ENCODE peak calls at places on chromosomes 13 and 19, in ten cellular contexts. One of them, this sample, is unnamed.

GRCh38 chr13:96575423-96576320 is 418.6 kb downstream of the OXGR1 start:
- DNase-seq in amygdala: no peak
- DNase-seq in GM12891: no peak
- DNase-seq in stimulated activated CD8-positive, alpha-beta memory T cell treated with anti-CD3 and anti-CD28 coated beads, Interleukin-7, amount 100 ng/mL, for 4 hours: no peak
- DNase-seq in Right ventricle myocardium inferior: no peak
- DNase-seq in NCI-H1694 treated with DMSO at 0.1 percent for 48 hours: no peak
- DNase-seq in activated naive CD8-positive, alpha-beta T cell treated with anti-CD3 and anti-CD28 coated beads, Interleukin-2, amount 50 U/mL, for 24 hours: no peak
- DNase-seq in EL: no peak
- DNase-seq in endothelial cell: no peak
- DNase-seq in EH: no peak
- DNase-seq in this sample: no peak

GRCh38 chr13:90068658-90069057 is 1278.8 kb upstream of the MIR17HG start:
- DNase-seq in stimulated activated CD8-positive, alpha-beta memory T cell treated with anti-CD3 and anti-CD28 coated beads, Interleukin-7, amount 100 ng/mL, for 4 hours: no peak
- DNase-seq in EH: no peak
- DNase-seq in EL: no peak
- DNase-seq in GM12891: no peak
- DNase-seq in Right ventricle myocardium inferior: no peak
- DNase-seq in NCI-H1694 treated with DMSO at 0.1 percent for 48 hours: no peak
- DNase-seq in activated naive CD8-positive, alpha-beta T cell treated with anti-CD3 and anti-CD28 coated beads, Interleukin-2, amount 50 U/mL, for 24 hours: no peak
- DNase-seq in endothelial cell: no peak
- DNase-seq in amygdala: no peak
- DNase-seq in this sample: no peak

GRCh38 chr13:37667631-37668161 is 69.1 kb upstream of the POSTN start:
- DNase-seq in EL: peak
- DNase-seq in amygdala: no peak
- DNase-seq in GM12891: no peak
- DNase-seq in NCI-H1694 treated with DMSO at 0.1 percent for 48 hours: no peak
- DNase-seq in EH: peak
- DNase-seq in activated naive CD8-positive, alpha-beta T cell treated with anti-CD3 and anti-CD28 coated beads, Interleukin-2, amount 50 U/mL, for 24 hours: no peak
- DNase-seq in endothelial cell: no peak
- DNase-seq in Right ventricle myocardium inferior: no peak
- DNase-seq in stimulated activated CD8-positive, alpha-beta memory T cell treated with anti-CD3 and anti-CD28 coated beads, Interleukin-7, amount 100 ng/mL, for 4 hours: no peak
- DNase-seq in this sample: no peak

GRCh38 chr13:29543230-29544215 is 52.0 kb downstream of the SLC7A1 start:
- DNase-seq in EL: peak
- DNase-seq in endothelial cell: no peak
- DNase-seq in GM12891: peak
- DNase-seq in NCI-H1694 treated with DMSO at 0.1 percent for 48 hours: no peak
- DNase-seq in EH: peak
- DNase-seq in Right ventricle myocardium inferior: no peak
- DNase-seq in activated naive CD8-positive, alpha-beta T cell treated with anti-CD3 and anti-CD28 coated beads, Interleukin-2, amount 50 U/mL, for 24 hours: peak
- DNase-seq in amygdala: no peak
- DNase-seq in stimulated activated CD8-positive, alpha-beta memory T cell treated with anti-CD3 and anti-CD28 coated beads, Interleukin-7, amount 100 ng/mL, for 4 hours: no peak
- DNase-seq in this sample: no peak

GRCh38 chr13:110449225-110450015 is 112.1 kb downstream of the RAB20 start:
- DNase-seq in activated naive CD8-positive, alpha-beta T cell treated with anti-CD3 and anti-CD28 coated beads, Interleukin-2, amount 50 U/mL, for 24 hours: no peak
- DNase-seq in EH: no peak
- DNase-seq in stimulated activated CD8-positive, alpha-beta memory T cell treated with anti-CD3 and anti-CD28 coated beads, Interleukin-7, amount 100 ng/mL, for 4 hours: no peak
- DNase-seq in amygdala: no peak
- DNase-seq in Right ventricle myocardium inferior: no peak
- DNase-seq in NCI-H1694 treated with DMSO at 0.1 percent for 48 hours: no peak
- DNase-seq in EL: no peak
- DNase-seq in GM12891: no peak
- DNase-seq in endothelial cell: no peak
- DNase-seq in this sample: no peak

GRCh38 chr19:6095760-6096159 is 14.5 kb downstream of the RFX2 start:
- DNase-seq in NCI-H1694 treated with DMSO at 0.1 percent for 48 hours: peak
- DNase-seq in EL: no peak
- DNase-seq in GM12891: no peak
- DNase-seq in Right ventricle myocardium inferior: no peak
- DNase-seq in activated naive CD8-positive, alpha-beta T cell treated with anti-CD3 and anti-CD28 coated beads, Interleukin-2, amount 50 U/mL, for 24 hours: no peak
- DNase-seq in endothelial cell: no peak
- DNase-seq in EH: no peak
- DNase-seq in amygdala: no peak
- DNase-seq in stimulated activated CD8-positive, alpha-beta memory T cell treated with anti-CD3 and anti-CD28 coated beads, Interleukin-7, amount 100 ng/mL, for 4 hours: no peak
- DNase-seq in this sample: peak

GRCh38 chr19:16062789-16063188 is 13.5 kb upstream of the TPM4 start:
- DNase-seq in EL: peak
- DNase-seq in NCI-H1694 treated with DMSO at 0.1 percent for 48 hours: no peak
- DNase-seq in stimulated activated CD8-positive, alpha-beta memory T cell treated with anti-CD3 and anti-CD28 coated beads, Interleukin-7, amount 100 ng/mL, for 4 hours: no peak
- DNase-seq in amygdala: no peak
- DNase-seq in GM12891: no peak
- DNase-seq in Right ventricle myocardium inferior: peak
- DNase-seq in endothelial cell: peak
- DNase-seq in EH: peak
- DNase-seq in activated naive CD8-positive, alpha-beta T cell treated with anti-CD3 and anti-CD28 coated beads, Interleukin-2, amount 50 U/mL, for 24 hours: peak
- DNase-seq in this sample: peak

GRCh38 chr13:93505104-93505952 is 278.7 kb downstream of the GPC6 start:
- DNase-seq in EL: peak
- DNase-seq in EH: no peak
- DNase-seq in NCI-H1694 treated with DMSO at 0.1 percent for 48 hours: no peak
- DNase-seq in activated naive CD8-positive, alpha-beta T cell treated with anti-CD3 and anti-CD28 coated beads, Interleukin-2, amount 50 U/mL, for 24 hours: no peak
- DNase-seq in Right ventricle myocardium inferior: no peak
- DNase-seq in endothelial cell: no peak
- DNase-seq in amygdala: no peak
- DNase-seq in GM12891: no peak
- DNase-seq in stimulated activated CD8-positive, alpha-beta memory T cell treated with anti-CD3 and anti-CD28 coated beads, Interleukin-7, amount 100 ng/mL, for 4 hours: no peak
- DNase-seq in this sample: peak

GRCh38 chr13:46575321-46575721 is 22.4 kb downstream of the LRCH1 start:
- DNase-seq in Right ventricle myocardium inferior: no peak
- DNase-seq in endothelial cell: no peak
- DNase-seq in EH: peak
- DNase-seq in stimulated activated CD8-positive, alpha-beta memory T cell treated with anti-CD3 and anti-CD28 coated beads, Interleukin-7, amount 100 ng/mL, for 4 hours: no peak
- DNase-seq in amygdala: no peak
- DNase-seq in NCI-H1694 treated with DMSO at 0.1 percent for 48 hours: no peak
- DNase-seq in GM12891: no peak
- DNase-seq in EL: peak
- DNase-seq in activated naive CD8-positive, alpha-beta T cell treated with anti-CD3 and anti-CD28 coated beads, Interleukin-2, amount 50 U/mL, for 24 hours: no peak
- DNase-seq in this sample: peak

GRCh38 chr19:49200238-49200862 is 42.8 kb downstream of the TRPM4 start:
- DNase-seq in Right ventricle myocardium inferior: no peak
- DNase-seq in activated naive CD8-positive, alpha-beta T cell treated with anti-CD3 and anti-CD28 coated beads, Interleukin-2, amount 50 U/mL, for 24 hours: peak
- DNase-seq in EL: no peak
- DNase-seq in NCI-H1694 treated with DMSO at 0.1 percent for 48 hours: no peak
- DNase-seq in endothelial cell: no peak
- DNase-seq in amygdala: no peak
- DNase-seq in GM12891: no peak
- DNase-seq in EH: peak
- DNase-seq in stimulated activated CD8-positive, alpha-beta memory T cell treated with anti-CD3 and anti-CD28 coated beads, Interleukin-7, amount 100 ng/mL, for 4 hours: no peak
- DNase-seq in this sample: no peak

GRCh38 chr13:25171517-25172302 is at the start of gene AMER2:
- DNase-seq in amygdala: peak
- DNase-seq in NCI-H1694 treated with DMSO at 0.1 percent for 48 hours: peak
- DNase-seq in Right ventricle myocardium inferior: no peak
- DNase-seq in GM12891: peak
- DNase-seq in EL: no peak
- DNase-seq in activated naive CD8-positive, alpha-beta T cell treated with anti-CD3 and anti-CD28 coated beads, Interleukin-2, amount 50 U/mL, for 24 hours: peak
- DNase-seq in stimulated activated CD8-positive, alpha-beta memory T cell treated with anti-CD3 and anti-CD28 coated beads, Interleukin-7, amount 100 ng/mL, for 4 hours: no peak
- DNase-seq in endothelial cell: peak
- DNase-seq in EH: peak
- DNase-seq in this sample: peak

GRCh38 chr13:113491418-113491883 is 940 bp upstream of the DCUN1D2 start:
- DNase-seq in stimulated activated CD8-positive, alpha-beta memory T cell treated with anti-CD3 and anti-CD28 coated beads, Interleukin-7, amount 100 ng/mL, for 4 hours: no peak
- DNase-seq in endothelial cell: peak
- DNase-seq in amygdala: no peak
- DNase-seq in GM12891: no peak
- DNase-seq in Right ventricle myocardium inferior: no peak
- DNase-seq in EH: peak
- DNase-seq in EL: peak
- DNase-seq in activated naive CD8-positive, alpha-beta T cell treated with anti-CD3 and anti-CD28 coated beads, Interleukin-2, amount 50 U/mL, for 24 hours: no peak
- DNase-seq in NCI-H1694 treated with DMSO at 0.1 percent for 48 hours: no peak
- DNase-seq in this sample: no peak

GRCh38 chr19:55597493-55597892 is 1.8 kb downstream of the FIZ1 start:
- DNase-seq in amygdala: no peak
- DNase-seq in activated naive CD8-positive, alpha-beta T cell treated with anti-CD3 and anti-CD28 coated beads, Interleukin-2, amount 50 U/mL, for 24 hours: no peak
- DNase-seq in EL: no peak
- DNase-seq in NCI-H1694 treated with DMSO at 0.1 percent for 48 hours: no peak
- DNase-seq in GM12891: no peak
- DNase-seq in endothelial cell: no peak
- DNase-seq in Right ventricle myocardium inferior: no peak
- DNase-seq in stimulated activated CD8-positive, alpha-beta memory T cell treated with anti-CD3 and anti-CD28 coated beads, Interleukin-7, amount 100 ng/mL, for 4 hours: no peak
- DNase-seq in EH: no peak
- DNase-seq in this sample: no peak

GRCh38 chr13:79457948-79458347 is 23.0 kb upstream of the NDFIP2 start:
- DNase-seq in stimulated activated CD8-positive, alpha-beta memory T cell treated with anti-CD3 and anti-CD28 coated beads, Interleukin-7, amount 100 ng/mL, for 4 hours: no peak
- DNase-seq in EL: peak
- DNase-seq in Right ventricle myocardium inferior: no peak
- DNase-seq in EH: peak
- DNase-seq in endothelial cell: no peak
- DNase-seq in activated naive CD8-positive, alpha-beta T cell treated with anti-CD3 and anti-CD28 coated beads, Interleukin-2, amount 50 U/mL, for 24 hours: no peak
- DNase-seq in GM12891: no peak
- DNase-seq in amygdala: no peak
- DNase-seq in NCI-H1694 treated with DMSO at 0.1 percent for 48 hours: no peak
- DNase-seq in this sample: no peak

GRCh38 chr13:45799451-45799850 is 52.1 kb downstream of the SIAH3 start:
- DNase-seq in amygdala: no peak
- DNase-seq in NCI-H1694 treated with DMSO at 0.1 percent for 48 hours: peak
- DNase-seq in EH: no peak
- DNase-seq in EL: no peak
- DNase-seq in GM12891: no peak
- DNase-seq in stimulated activated CD8-positive, alpha-beta memory T cell treated with anti-CD3 and anti-CD28 coated beads, Interleukin-7, amount 100 ng/mL, for 4 hours: no peak
- DNase-seq in endothelial cell: no peak
- DNase-seq in activated naive CD8-positive, alpha-beta T cell treated with anti-CD3 and anti-CD28 coated beads, Interleukin-2, amount 50 U/mL, for 24 hours: no peak
- DNase-seq in Right ventricle myocardium inferior: no peak
- DNase-seq in this sample: peak

GRCh38 chr19:49678970-49679831 is 2.1 kb downstream of the PRMT1 start:
- DNase-seq in GM12891: no peak
- DNase-seq in stimulated activated CD8-positive, alpha-beta memory T cell treated with anti-CD3 and anti-CD28 coated beads, Interleukin-7, amount 100 ng/mL, for 4 hours: no peak
- DNase-seq in endothelial cell: no peak
- DNase-seq in amygdala: no peak
- DNase-seq in NCI-H1694 treated with DMSO at 0.1 percent for 48 hours: no peak
- DNase-seq in Right ventricle myocardium inferior: peak
- DNase-seq in EL: no peak
- DNase-seq in EH: no peak
- DNase-seq in activated naive CD8-positive, alpha-beta T cell treated with anti-CD3 and anti-CD28 coated beads, Interleukin-2, amount 50 U/mL, for 24 hours: no peak
- DNase-seq in this sample: peak

GRCh38 chr19:11145147-11145924 is 10.2 kb downstream of the SPC24 start:
- DNase-seq in stimulated activated CD8-positive, alpha-beta memory T cell treated with anti-CD3 and anti-CD28 coated beads, Interleukin-7, amount 100 ng/mL, for 4 hours: no peak
- DNase-seq in GM12891: no peak
- DNase-seq in activated naive CD8-positive, alpha-beta T cell treated with anti-CD3 and anti-CD28 coated beads, Interleukin-2, amount 50 U/mL, for 24 hours: no peak
- DNase-seq in EH: no peak
- DNase-seq in endothelial cell: no peak
- DNase-seq in EL: no peak
- DNase-seq in amygdala: no peak
- DNase-seq in NCI-H1694 treated with DMSO at 0.1 percent for 48 hours: no peak
- DNase-seq in Right ventricle myocardium inferior: no peak
- DNase-seq in this sample: no peak

GRCh38 chr13:21949818-21950429 is 279.1 kb downstream of the FGF9 start:
- DNase-seq in endothelial cell: no peak
- DNase-seq in EH: no peak
- DNase-seq in EL: no peak
- DNase-seq in GM12891: no peak
- DNase-seq in activated naive CD8-positive, alpha-beta T cell treated with anti-CD3 and anti-CD28 coated beads, Interleukin-2, amount 50 U/mL, for 24 hours: no peak
- DNase-seq in amygdala: no peak
- DNase-seq in Right ventricle myocardium inferior: no peak
- DNase-seq in NCI-H1694 treated with DMSO at 0.1 percent for 48 hours: no peak
- DNase-seq in stimulated activated CD8-positive, alpha-beta memory T cell treated with anti-CD3 and anti-CD28 coated beads, Interleukin-7, amount 100 ng/mL, for 4 hours: no peak
- DNase-seq in this sample: peak

GRCh38 chr13:76330756-76331155 is 555.4 kb downstream of the KCTD12 start:
- DNase-seq in GM12891: no peak
- DNase-seq in EH: no peak
- DNase-seq in stimulated activated CD8-positive, alpha-beta memory T cell treated with anti-CD3 and anti-CD28 coated beads, Interleukin-7, amount 100 ng/mL, for 4 hours: no peak
- DNase-seq in endothelial cell: no peak
- DNase-seq in EL: no peak
- DNase-seq in NCI-H1694 treated with DMSO at 0.1 percent for 48 hours: no peak
- DNase-seq in activated naive CD8-positive, alpha-beta T cell treated with anti-CD3 and anti-CD28 coated beads, Interleukin-2, amount 50 U/mL, for 24 hours: no peak
- DNase-seq in amygdala: no peak
- DNase-seq in Right ventricle myocardium inferior: no peak
- DNase-seq in this sample: no peak

GRCh38 chr13:111629933-111630332 is 309.5 kb downstream of the TEX29 start:
- DNase-seq in endothelial cell: no peak
- DNase-seq in stimulated activated CD8-positive, alpha-beta memory T cell treated with anti-CD3 and anti-CD28 coated beads, Interleukin-7, amount 100 ng/mL, for 4 hours: no peak
- DNase-seq in GM12891: no peak
- DNase-seq in amygdala: no peak
- DNase-seq in EL: no peak
- DNase-seq in EH: no peak
- DNase-seq in NCI-H1694 treated with DMSO at 0.1 percent for 48 hours: no peak
- DNase-seq in activated naive CD8-positive, alpha-beta T cell treated with anti-CD3 and anti-CD28 coated beads, Interleukin-2, amount 50 U/mL, for 24 hours: no peak
- DNase-seq in Right ventricle myocardium inferior: no peak
- DNase-seq in this sample: peak

GRCh38 chr13:93614776-93615175 is 388.2 kb downstream of the GPC6 start:
- DNase-seq in activated naive CD8-positive, alpha-beta T cell treated with anti-CD3 and anti-CD28 coated beads, Interleukin-2, amount 50 U/mL, for 24 hours: no peak
- DNase-seq in NCI-H1694 treated with DMSO at 0.1 percent for 48 hours: no peak
- DNase-seq in EL: no peak
- DNase-seq in Right ventricle myocardium inferior: no peak
- DNase-seq in stimulated activated CD8-positive, alpha-beta memory T cell treated with anti-CD3 and anti-CD28 coated beads, Interleukin-7, amount 100 ng/mL, for 4 hours: no peak
- DNase-seq in GM12891: no peak
- DNase-seq in EH: no peak
- DNase-seq in endothelial cell: no peak
- DNase-seq in amygdala: no peak
- DNase-seq in this sample: no peak

GRCh38 chr13:111915104-111915551 is 151.8 kb upstream of the SOX1 start:
- DNase-seq in GM12891: no peak
- DNase-seq in Right ventricle myocardium inferior: no peak
- DNase-seq in EH: no peak
- DNase-seq in EL: no peak
- DNase-seq in NCI-H1694 treated with DMSO at 0.1 percent for 48 hours: no peak
- DNase-seq in activated naive CD8-positive, alpha-beta T cell treated with anti-CD3 and anti-CD28 coated beads, Interleukin-2, amount 50 U/mL, for 24 hours: no peak
- DNase-seq in amygdala: no peak
- DNase-seq in endothelial cell: no peak
- DNase-seq in stimulated activated CD8-positive, alpha-beta memory T cell treated with anti-CD3 and anti-CD28 coated beads, Interleukin-7, amount 100 ng/mL, for 4 hours: no peak
- DNase-seq in this sample: no peak

GRCh38 chr13:75760182-75760981 is 124.3 kb downstream of the LMO7 start:
- DNase-seq in Right ventricle myocardium inferior: no peak
- DNase-seq in activated naive CD8-positive, alpha-beta T cell treated with anti-CD3 and anti-CD28 coated beads, Interleukin-2, amount 50 U/mL, for 24 hours: no peak
- DNase-seq in GM12891: no peak
- DNase-seq in stimulated activated CD8-positive, alpha-beta memory T cell treated with anti-CD3 and anti-CD28 coated beads, Interleukin-7, amount 100 ng/mL, for 4 hours: no peak
- DNase-seq in EL: no peak
- DNase-seq in NCI-H1694 treated with DMSO at 0.1 percent for 48 hours: peak
- DNase-seq in endothelial cell: no peak
- DNase-seq in EH: no peak
- DNase-seq in amygdala: no peak
- DNase-seq in this sample: no peak

GRCh38 chr19:46478356-46478986 is 7.1 kb upstream of the PNMA8A start:
- DNase-seq in NCI-H1694 treated with DMSO at 0.1 percent for 48 hours: peak
- DNase-seq in activated naive CD8-positive, alpha-beta T cell treated with anti-CD3 and anti-CD28 coated beads, Interleukin-2, amount 50 U/mL, for 24 hours: no peak
- DNase-seq in amygdala: no peak
- DNase-seq in stimulated activated CD8-positive, alpha-beta memory T cell treated with anti-CD3 and anti-CD28 coated beads, Interleukin-7, amount 100 ng/mL, for 4 hours: no peak
- DNase-seq in EL: no peak
- DNase-seq in endothelial cell: no peak
- DNase-seq in EH: peak
- DNase-seq in Right ventricle myocardium inferior: no peak
- DNase-seq in GM12891: no peak
- DNase-seq in this sample: peak

GRCh38 chr13:46648166-46648607 is 95.2 kb downstream of the LRCH1 start:
- DNase-seq in activated naive CD8-positive, alpha-beta T cell treated with anti-CD3 and anti-CD28 coated beads, Interleukin-2, amount 50 U/mL, for 24 hours: no peak
- DNase-seq in EL: peak
- DNase-seq in endothelial cell: no peak
- DNase-seq in amygdala: no peak
- DNase-seq in EH: peak
- DNase-seq in Right ventricle myocardium inferior: no peak
- DNase-seq in stimulated activated CD8-positive, alpha-beta memory T cell treated with anti-CD3 and anti-CD28 coated beads, Interleukin-7, amount 100 ng/mL, for 4 hours: no peak
- DNase-seq in NCI-H1694 treated with DMSO at 0.1 percent for 48 hours: peak
- DNase-seq in GM12891: no peak
- DNase-seq in this sample: peak

GRCh38 chr19:29285878-29286277 is 72.9 kb upstream of the UQCRFS1 start:
- DNase-seq in EH: no peak
- DNase-seq in stimulated activated CD8-positive, alpha-beta memory T cell treated with anti-CD3 and anti-CD28 coated beads, Interleukin-7, amount 100 ng/mL, for 4 hours: no peak
- DNase-seq in activated naive CD8-positive, alpha-beta T cell treated with anti-CD3 and anti-CD28 coated beads, Interleukin-2, amount 50 U/mL, for 24 hours: no peak
- DNase-seq in EL: peak
- DNase-seq in NCI-H1694 treated with DMSO at 0.1 percent for 48 hours: peak
- DNase-seq in endothelial cell: peak
- DNase-seq in Right ventricle myocardium inferior: no peak
- DNase-seq in amygdala: no peak
- DNase-seq in GM12891: no peak
- DNase-seq in this sample: no peak

GRCh38 chr19:41705393-41706174 is 2.8 kb upstream of the CEACAM5 start:
- DNase-seq in endothelial cell: peak
- DNase-seq in stimulated activated CD8-positive, alpha-beta memory T cell treated with anti-CD3 and anti-CD28 coated beads, Interleukin-7, amount 100 ng/mL, for 4 hours: no peak
- DNase-seq in GM12891: no peak
- DNase-seq in NCI-H1694 treated with DMSO at 0.1 percent for 48 hours: no peak
- DNase-seq in Right ventricle myocardium inferior: no peak
- DNase-seq in EL: peak
- DNase-seq in activated naive CD8-positive, alpha-beta T cell treated with anti-CD3 and anti-CD28 coated beads, Interleukin-2, amount 50 U/mL, for 24 hours: peak
- DNase-seq in amygdala: no peak
- DNase-seq in EH: peak
- DNase-seq in this sample: no peak

GRCh38 chr13:25064396-25064795 is 31.5 kb upstream of the PABPC3 start:
- DNase-seq in activated naive CD8-positive, alpha-beta T cell treated with anti-CD3 and anti-CD28 coated beads, Interleukin-2, amount 50 U/mL, for 24 hours: no peak
- DNase-seq in EH: no peak
- DNase-seq in GM12891: no peak
- DNase-seq in NCI-H1694 treated with DMSO at 0.1 percent for 48 hours: no peak
- DNase-seq in Right ventricle myocardium inferior: no peak
- DNase-seq in endothelial cell: no peak
- DNase-seq in amygdala: no peak
- DNase-seq in stimulated activated CD8-positive, alpha-beta memory T cell treated with anti-CD3 and anti-CD28 coated beads, Interleukin-7, amount 100 ng/mL, for 4 hours: no peak
- DNase-seq in EL: no peak
- DNase-seq in this sample: no peak

This sample was measured in NCI-H524.